ENCODE peak calls at places on chromosomes 7 and 10, in six cellular contexts. Y, Q, V, P, B and T are unnamed samples.

GRCh38 chr7:69699949-69700715 is 101.9 kb downstream of the AUTS2 start:
- DNase-seq in B (no peak), P (no peak), Q (no peak), V (no peak), Y (no peak), T (no peak)

GRCh38 chr10:114542373-114542772 is 115.7 kb downstream of the ABLIM1 start:
- DNase-seq in Q (no peak), P (no peak), V (no peak), Y (no peak), B (no peak), T (no peak)

GRCh38 chr7:75638607-75639070 is 100.1 kb downstream of the HIP1 start:
- DNase-seq in B (no peak), P (peak; percentile 51), V (no peak), Q (peak; percentile 60), Y (peak; percentile 74), T (peak; percentile 86)

GRCh38 chr7:143934526-143935340 is at the start of gene OR2F2:
- DNase-seq in P (no peak), B (no peak), V (no peak), Q (no peak), Y (no peak), T (no peak)

GRCh38 chr7:138667535-138667934 is 33.6 kb downstream of the SVOPL start:
- DNase-seq in Q (no peak), V (no peak), Y (no peak), B (no peak), P (no peak), T (no peak)

GRCh38 chr7:129282865-129283264 is 58.0 kb downstream of the AHCYL2 start:
- DNase-seq in Y (no peak), B (no peak), Q (no peak), P (no peak), V (no peak), T (no peak)

GRCh38 chr7:157689269-157690057 is 352.7 kb downstream of the DNAJB6 start:
- DNase-seq in Q (no peak), V (no peak), Y (no peak), P (no peak), B (no peak), T (peak; percentile 67)

GRCh38 chr10:6385683-6386082 is 183.0 kb downstream of the PFKFB3 start:
- DNase-seq in B (no peak), Y (no peak), V (no peak), P (no peak), Q (no peak), T (no peak)

GRCh38 chr7:114026486-114027089 is 107.8 kb upstream of the PPP1R3A start:
- DNase-seq in B (no peak), P (peak; percentile 83), Q (no peak), Y (no peak), V (no peak), T (no peak)

GRCh38 chr7:121313220-121313792 is 15.5 kb upstream of the WNT16 start:
- DNase-seq in Q (no peak), B (no peak), P (no peak), V (no peak), Y (no peak), T (no peak)

GRCh38 chr10:122388287-122388997 is 13.9 kb downstream of the PLEKHA1 start:
- DNase-seq in Q (no peak), B (no peak), Y (no peak), V (no peak), P (no peak), T (no peak)

GRCh38 chr10:75398630-75399460 is 2.7 kb downstream of the ZNF503 start:
- DNase-seq in Y (peak; percentile 66), B (no peak), P (no peak), Q (peak; percentile 61), V (no peak), T (no peak)

GRCh38 chr7:133828906-133829305 is 298.2 kb upstream of the LRGUK start:
- DNase-seq in B (no peak), V (no peak), Q (no peak), Y (no peak), P (no peak), T (no peak)

GRCh38 chr7:43758861-43759683 is 592 bp downstream of the BLVRA start:
- DNase-seq in V (peak; percentile 36), Y (peak; percentile 66), Q (peak; percentile 34), B (peak; percentile 22), P (peak; percentile 7), T (peak; percentile 88)

GRCh38 chr7:33965116-33965827 is 59.9 kb downstream of the BMPER start:
- DNase-seq in B (no peak), P (no peak), Y (no peak), Q (no peak), V (no peak), T (no peak)

GRCh38 chr7:351256-351655 is 61.3 kb downstream of the FOXL3 start:
- DNase-seq in Q (no peak), B (peak; percentile 35), P (no peak), V (peak; percentile 54), Y (no peak), T (peak; percentile 85)

GRCh38 chr7:130853503-130854279 is 119.7 kb upstream of the KLF14 start:
- DNase-seq in Q (no peak), Y (no peak), V (no peak), P (no peak), B (no peak), T (no peak)

GRCh38 chr10:30637881-30638467 is 8.4 kb upstream of the LYZL2 start:
- DNase-seq in Y (no peak), P (no peak), V (no peak), Q (no peak), B (no peak), T (no peak)

GRCh38 chr7:45202618-45203017 is 45.0 kb downstream of the RAMP3 start:
- DNase-seq in B (no peak), Q (no peak), P (no peak), V (no peak), Y (no peak), T (no peak)

GRCh38 chr10:7561216-7561893 is 105.4 kb downstream of the ITIH5 start:
- DNase-seq in B (no peak), P (peak; percentile 82), V (no peak), Y (peak; percentile 78), Q (peak; percentile 75), T (no peak)

GRCh38 chr7:29078286-29078685 is 68.1 kb downstream of the CPVL start:
- DNase-seq in P (no peak), V (no peak), Q (no peak), Y (no peak), B (no peak), T (no peak)

GRCh38 chr10:50855461-50855860 is 30.0 kb downstream of the A1CF start:
- DNase-seq in Q (no peak), P (no peak), B (no peak), V (no peak), Y (no peak), T (no peak)

GRCh38 chr7:40714338-40715052 is 579.7 kb downstream of the SUGCT start:
- DNase-seq in Y (no peak), V (no peak), P (no peak), Q (no peak), B (no peak), T (no peak)

GRCh38 chr10:1270906-1271305 is 214.7 kb downstream of the WDR37 start:
- DNase-seq in Y (no peak), B (no peak), Q (no peak), P (no peak), V (no peak), T (no peak)

GRCh38 chr10:124594240-124594639 is 132.6 kb downstream of the LHPP start:
- DNase-seq in V (no peak), Q (no peak), P (no peak), B (no peak), Y (no peak), T (no peak)

GRCh38 chr7:44617225-44617885 is 10.9 kb downstream of the OGDH start:
- DNase-seq in Q (no peak), V (no peak), Y (no peak), B (no peak), P (no peak), T (no peak)

GRCh38 chr7:156125841-156126730 is 313.8 kb upstream of the SHH start:
- DNase-seq in B (no peak), Y (no peak), Q (no peak), V (no peak), P (no peak), T (no peak)

GRCh38 chr10:103636492-103636891 is 143.0 kb downstream of the NEURL1 start:
- DNase-seq in V (no peak), Q (no peak), P (no peak), B (no peak), Y (no peak), T (no peak)

GRCh38 chr7:25553580-25554274 is 325.4 kb upstream of the NPVF start:
- DNase-seq in Y (no peak), P (no peak), B (no peak), V (no peak), Q (no peak), T (no peak)

GRCh38 chr7:44713680-44714335 is 34.8 kb upstream of the ZMIZ2 start:
- DNase-seq in P (no peak), Y (no peak), V (no peak), B (no peak), Q (no peak), T (no peak)

GRCh38 chr7:2894118-2894940 is 50.2 kb upstream of the GNA12 start:
- DNase-seq in P (peak; percentile 24), B (no peak), Y (no peak), Q (no peak), V (peak; percentile 38), T (peak; percentile 88)

GRCh38 chr10:42940487-42941157 is 136.2 kb upstream of the RET start:
- DNase-seq in P (no peak), V (no peak), Q (no peak), Y (peak; percentile 45), B (no peak), T (peak; percentile 47)

GRCh38 chr10:80924063-80924952 is 386.6 kb downstream of the SH2D4B start:
- DNase-seq in V (no peak), Y (peak; percentile 68), P (no peak), B (no peak), Q (peak; percentile 39), T (no peak)

GRCh38 chr7:105916603-105917002 is 40.2 kb upstream of the ATXN7L1 start:
- DNase-seq in P (no peak), Y (no peak), B (no peak), V (no peak), Q (no peak), T (no peak)

GRCh38 chr10:102612964-102613275 is 31.4 kb upstream of the TRIM8 start:
- DNase-seq in V (no peak), Q (no peak), Y (no peak), B (peak; percentile 41), P (no peak), T (peak; percentile 66)